ENCODE peak calls at places on chromosomes 6 and 20, in ten cellular contexts. K, O, T, H, S, N, D, R, C and Z are unnamed samples.

GRCh38 chr6:40845588-40845987 is 193.4 kb downstream of the UNC5CL start:
- DNase-seq in N (peak; percentile 78), S (peak; percentile 6), K (no peak), T (peak; percentile 71), D (no peak), R (no peak), O (no peak), C (no peak), H (no peak), Z (peak; percentile 29)

GRCh38 chr6:130020892-130021483 is 2.6 kb downstream of the L3MBTL3 start:
- DNase-seq in K (peak; percentile 57), R (peak; percentile 75), C (peak; percentile 70), S (peak; percentile 74), O (peak; percentile 74), N (peak; percentile 93), T (peak; percentile 72), H (peak; percentile 67), D (peak; percentile 78), Z (peak; percentile 61)

GRCh38 chr20:25539742-25540201 is 45.6 kb downstream of the NINL start:
- DNase-seq in N (no peak), C (no peak), H (no peak), S (no peak), O (no peak), D (no peak), R (no peak), T (no peak), K (no peak), Z (no peak)

GRCh38 chr6:45387236-45387635 is 9.5 kb upstream of the SUPT3H start:
- DNase-seq in H (no peak), D (no peak), O (no peak), C (no peak), K (no peak), R (no peak), T (no peak), N (no peak), S (peak; percentile 48), Z (no peak)

GRCh38 chr20:2002365-2002764 is 8.5 kb upstream of the PDYN start:
- DNase-seq in R (no peak), T (no peak), O (no peak), D (no peak), H (no peak), C (no peak), K (no peak), N (no peak), S (no peak), Z (no peak)

GRCh38 chr20:46959821-46960220 is 65.2 kb downstream of the EYA2 start:
- DNase-seq in C (no peak), R (no peak), T (no peak), N (no peak), K (no peak), H (no peak), O (no peak), D (no peak), S (no peak), Z (no peak)

GRCh38 chr6:340991-341827 is 48.9 kb downstream of the DUSP22 start:
- DNase-seq in C (no peak), O (no peak), T (no peak), R (no peak), H (no peak), K (no peak), S (no peak), N (no peak), D (no peak), Z (peak; percentile 79)

GRCh38 chr20:9241721-9242427 is 173.0 kb downstream of the PLCB4 start:
- DNase-seq in K (no peak), R (no peak), N (no peak), C (no peak), T (no peak), O (no peak), D (no peak), S (no peak), H (no peak), Z (no peak)

GRCh38 chr6:113901482-113901881 is 44.3 kb downstream of the MARCKS start:
- DNase-seq in S (peak; percentile 25), N (no peak), T (no peak), D (no peak), H (no peak), K (no peak), R (no peak), C (no peak), O (no peak), Z (no peak)

GRCh38 chr6:16524380-16524707 is 236.9 kb downstream of the ATXN1 start:
- DNase-seq in N (no peak), H (no peak), D (no peak), K (no peak), R (no peak), C (no peak), O (no peak), T (no peak), S (no peak), Z (no peak)

GRCh38 chr6:16264785-16265184 is 26.4 kb downstream of the GMPR start:
- DNase-seq in S (no peak), K (no peak), R (no peak), D (no peak), O (no peak), T (no peak), N (no peak), C (no peak), H (no peak), Z (no peak)

GRCh38 chr20:62980970-62981369 is 25.8 kb downstream of the BHLHE23 start:
- DNase-seq in T (no peak), R (peak; percentile 44), K (no peak), C (no peak), H (no peak), D (no peak), N (peak; percentile 56), O (no peak), S (no peak), Z (peak; percentile 55)

GRCh38 chr20:17624070-17624469 is 54.2 kb downstream of the DSTN start:
- DNase-seq in T (peak; percentile 5), H (no peak), K (no peak), N (no peak), S (no peak), R (no peak), D (no peak), C (no peak), O (no peak), Z (no peak)

GRCh38 chr6:136547336-136547735 is 2.9 kb downstream of the MAP7 start:
- DNase-seq in K (no peak), O (no peak), N (peak; percentile 80), R (peak; percentile 12), T (no peak), D (no peak), H (no peak), S (no peak), C (no peak), Z (no peak)

GRCh38 chr6:170075659-170076223 is 215.1 kb downstream of the DLL1 start:
- DNase-seq in C (no peak), H (peak; percentile 38), T (no peak), R (no peak), D (no peak), K (no peak), S (no peak), N (no peak), O (no peak), Z (no peak)

GRCh38 chr20:19022791-19023448 is 189.5 kb upstream of the SLC24A3 start:
- DNase-seq in C (no peak), O (no peak), S (no peak), N (no peak), H (no peak), D (no peak), T (no peak), R (peak; percentile 31), K (no peak), Z (no peak)

GRCh38 chr20:41627611-41628244 is 9.6 kb upstream of the CHD6 start:
- DNase-seq in N (no peak), K (no peak), O (no peak), S (no peak), R (no peak), H (no peak), C (no peak), D (no peak), T (no peak), Z (peak; percentile 16)

GRCh38 chr6:35824552-35825192 is 19.5 kb downstream of the LHFPL5 start:
- DNase-seq in D (no peak), H (no peak), S (no peak), O (no peak), R (no peak), C (no peak), K (no peak), T (no peak), N (no peak), Z (no peak)

GRCh38 chr6:153044295-153044694 is 41.8 kb upstream of the MTRF1L start:
- DNase-seq in H (no peak), O (no peak), N (no peak), T (no peak), R (no peak), C (no peak), K (no peak), S (no peak), D (no peak), Z (no peak)

GRCh38 chr6:24394777-24395437 is 7.8 kb upstream of the MRS2 start:
- DNase-seq in R (no peak), S (peak; percentile 70), T (no peak), K (no peak), O (no peak), N (no peak), C (no peak), H (no peak), D (peak; percentile 76), Z (no peak)